ENCODE peak calls at places on chromosomes 3 and 15, in four cellular contexts. One of them, this sample, is unnamed.

GRCh38 chr3:9550999-9551398 is 2.6 kb downstream of the LHFPL4 start:
- DNase-seq in IMR-90: no peak
- DNase-seq in neural crest cell: no peak
- DNase-seq in BE2C: no peak
- DNase-seq in this sample: no peak

GRCh38 chr3:115671761-115672455 is 48.6 kb downstream of the GAP43 start:
- DNase-seq in IMR-90: no peak
- DNase-seq in neural crest cell: no peak
- DNase-seq in BE2C: no peak
- DNase-seq in this sample: no peak

GRCh38 chr15:41486286-41486685 is 7.4 kb upstream of the ITPKA start:
- DNase-seq in IMR-90: no peak
- DNase-seq in neural crest cell: no peak
- DNase-seq in BE2C: no peak
- DNase-seq in this sample: no peak

GRCh38 chr3:167575000-167575399 is 78.7 kb downstream of the WDR49 start:
- DNase-seq in IMR-90: no peak
- DNase-seq in neural crest cell: no peak
- DNase-seq in BE2C: no peak
- DNase-seq in this sample: peak; percentile 2

GRCh38 chr15:45645026-45645980 is 10.5 kb downstream of the SQOR start:
- DNase-seq in IMR-90: peak; percentile 86
- DNase-seq in neural crest cell: no peak
- DNase-seq in BE2C: no peak
- DNase-seq in this sample: no peak

GRCh38 chr15:51403072-51403878 is 61.8 kb downstream of the GLDN start:
- DNase-seq in IMR-90: peak; percentile 49
- DNase-seq in neural crest cell: no peak
- DNase-seq in BE2C: peak; percentile 33
- DNase-seq in this sample: peak; percentile 17

GRCh38 chr3:71111784-71112440 is 471.6 kb downstream of the FOXP1 start:
- DNase-seq in IMR-90: peak; percentile 97
- DNase-seq in neural crest cell: no peak
- DNase-seq in BE2C: no peak
- DNase-seq in this sample: no peak

GRCh38 chr3:143483214-143483613 is 363.6 kb downstream of the CHST2 start:
- DNase-seq in IMR-90: no peak
- DNase-seq in neural crest cell: no peak
- DNase-seq in BE2C: no peak
- DNase-seq in this sample: no peak

GRCh38 chr3:108088697-108089096 is 2.1 kb downstream of the CD47 start:
- DNase-seq in IMR-90: peak; percentile 16
- DNase-seq in neural crest cell: no peak
- DNase-seq in BE2C: no peak
- DNase-seq in this sample: peak; percentile 4

GRCh38 chr15:62464705-62465104 is 299.6 kb upstream of the C2CD4B start:
- DNase-seq in IMR-90: peak; percentile 67
- DNase-seq in neural crest cell: no peak
- DNase-seq in BE2C: no peak
- DNase-seq in this sample: no peak

GRCh38 chr3:45929042-45929679 is 14.1 kb upstream of the CXCR6 start:
- DNase-seq in IMR-90: peak; percentile 26
- DNase-seq in neural crest cell: peak; percentile 44
- DNase-seq in BE2C: peak; percentile 36
- DNase-seq in this sample: peak; percentile 41

GRCh38 chr3:101189786-101190185 is 130.6 kb downstream of the IMPG2 start:
- DNase-seq in IMR-90: peak; percentile 82
- DNase-seq in neural crest cell: no peak
- DNase-seq in BE2C: no peak
- DNase-seq in this sample: no peak

GRCh38 chr3:192550356-192550755 is 177.0 kb downstream of the FGF12 start:
- DNase-seq in IMR-90: no peak
- DNase-seq in neural crest cell: no peak
- DNase-seq in BE2C: no peak
- DNase-seq in this sample: no peak

GRCh38 chr15:79942656-79943481 is 28.1 kb downstream of the BCL2A1 start:
- DNase-seq in IMR-90: peak; percentile 76
- DNase-seq in neural crest cell: no peak
- DNase-seq in BE2C: no peak
- DNase-seq in this sample: no peak

GRCh38 chr15:79887517-79887916 is 9.3 kb downstream of the MTHFS start:
- DNase-seq in IMR-90: peak; percentile 40
- DNase-seq in neural crest cell: no peak
- DNase-seq in BE2C: no peak
- DNase-seq in this sample: no peak

GRCh38 chr3:106466881-106467280 is 598.1 kb upstream of the CBLB start:
- DNase-seq in IMR-90: no peak
- DNase-seq in neural crest cell: no peak
- DNase-seq in BE2C: no peak
- DNase-seq in this sample: no peak

GRCh38 chr3:78889345-78889744 is 878.5 kb downstream of the ROBO1 start:
- DNase-seq in IMR-90: no peak
- DNase-seq in neural crest cell: no peak
- DNase-seq in BE2C: no peak
- DNase-seq in this sample: no peak